ENCODE peak calls at places on chromosome 22, in four cellular contexts. One of them, this sample, is unnamed.

GRCh38 chr22:23838686-23839468 is at the start of gene DERL3:
- DNase-seq in neuronal stem cell: peak
- DNase-seq in H1: peak
- DNase-seq in H9: peak
- DNase-seq in this sample: peak

GRCh38 chr22:32693102-32693501 is 108.4 kb upstream of the TIMP3 start:
- DNase-seq in neuronal stem cell: no peak
- DNase-seq in H9: no peak
- DNase-seq in H1: no peak
- DNase-seq in this sample: peak

GRCh38 chr22:49136816-49137180 is 690.9 kb downstream of the BRD1 start:
- DNase-seq in H1: no peak
- DNase-seq in neuronal stem cell: no peak
- DNase-seq in H9: no peak
- DNase-seq in this sample: no peak

GRCh38 chr22:32518848-32519247 is 44.2 kb downstream of the FBXO7 start:
- DNase-seq in neuronal stem cell: no peak
- DNase-seq in H9: no peak
- DNase-seq in H1: no peak
- DNase-seq in this sample: peak

GRCh38 chr22:46908641-46909107 is 146.2 kb downstream of the TBC1D22A start:
- DNase-seq in neuronal stem cell: no peak
- DNase-seq in H9: no peak
- DNase-seq in H1: peak
- DNase-seq in this sample: no peak

GRCh38 chr22:19524170-19525115 is at the start of gene CLDN5:
- DNase-seq in H1: peak
- DNase-seq in H9: peak
- DNase-seq in neuronal stem cell: peak
- DNase-seq in this sample: no peak

GRCh38 chr22:39176067-39176621 is 23.7 kb upstream of the CBX7 start:
- DNase-seq in H1: peak
- DNase-seq in H9: peak
- DNase-seq in neuronal stem cell: peak
- DNase-seq in this sample: peak

GRCh38 chr22:46003271-46004091 is 26.5 kb upstream of the WNT7B start:
- DNase-seq in H9: no peak
- DNase-seq in H1: no peak
- DNase-seq in neuronal stem cell: no peak
- DNase-seq in this sample: peak

GRCh38 chr22:39431821-39432251 is 25.0 kb upstream of the MGAT3 start:
- DNase-seq in neuronal stem cell: no peak
- DNase-seq in H1: no peak
- DNase-seq in H9: no peak
- DNase-seq in this sample: no peak

GRCh38 chr22:26893034-26893710 is 235.8 kb downstream of the MIAT start:
- DNase-seq in H9: peak
- DNase-seq in neuronal stem cell: no peak
- DNase-seq in H1: peak
- DNase-seq in this sample: no peak
- H3K4ac ChIP-seq in H9: no peak
- H3K4ac ChIP-seq in neuronal stem cell: no peak
- H3K4ac ChIP-seq in H1: no peak
- H3K4ac ChIP-seq in this sample: no peak

GRCh38 chr22:43241699-43242386 is 54.9 kb upstream of the TTLL12 start:
- DNase-seq in neuronal stem cell: no peak
- DNase-seq in H1: no peak
- DNase-seq in H9: no peak
- DNase-seq in this sample: no peak
- H3K27ac ChIP-seq in neuronal stem cell: no peak
- H3K27ac ChIP-seq in H1: no peak
- H3K27ac ChIP-seq in H9: no peak
- H3K27ac ChIP-seq in this sample: no peak

GRCh38 chr22:27975381-27976013 is 56.4 kb upstream of the PITPNB start:
- DNase-seq in neuronal stem cell: no peak
- DNase-seq in H1: no peak
- DNase-seq in H9: no peak
- DNase-seq in this sample: no peak

GRCh38 chr22:27970596-27971220 is 51.7 kb upstream of the PITPNB start:
- DNase-seq in H9: no peak
- DNase-seq in neuronal stem cell: no peak
- DNase-seq in H1: no peak
- DNase-seq in this sample: no peak

GRCh38 chr22:27971926-27972325 is 52.9 kb upstream of the PITPNB start:
- DNase-seq in H1: no peak
- DNase-seq in neuronal stem cell: no peak
- DNase-seq in H9: no peak
- DNase-seq in this sample: no peak

GRCh38 chr22:27972732-27973698 is 54.0 kb upstream of the PITPNB start:
- DNase-seq in H1: no peak
- DNase-seq in H9: no peak
- DNase-seq in neuronal stem cell: no peak
- DNase-seq in this sample: no peak

GRCh38 chr22:27973851-27974250 is 54.8 kb upstream of the PITPNB start:
- DNase-seq in neuronal stem cell: peak
- DNase-seq in H9: no peak
- DNase-seq in H1: no peak
- DNase-seq in this sample: no peak
- H3K4ac ChIP-seq in neuronal stem cell: no peak
- H3K4ac ChIP-seq in H9: no peak
- H3K4ac ChIP-seq in H1: no peak
- H3K4ac ChIP-seq in this sample: no peak

GRCh38 chr22:25758316-25758715 is 16.3 kb downstream of the MYO18B start:
- DNase-seq in neuronal stem cell: no peak
- DNase-seq in H1: no peak
- DNase-seq in H9: no peak
- DNase-seq in this sample: peak
- H3K27ac ChIP-seq in neuronal stem cell: no peak
- H3K27ac ChIP-seq in H1: no peak
- H3K27ac ChIP-seq in H9: no peak
- H3K27ac ChIP-seq in this sample: no peak

GRCh38 chr22:36417281-36417686 is 29.5 kb upstream of the MYH9 start:
- DNase-seq in H9: no peak
- DNase-seq in H1: no peak
- DNase-seq in neuronal stem cell: no peak
- DNase-seq in this sample: peak
- H3K4ac ChIP-seq in H9: no peak
- H3K4ac ChIP-seq in H1: no peak
- H3K4ac ChIP-seq in neuronal stem cell: no peak
- H3K4ac ChIP-seq in this sample: no peak

DNA sequence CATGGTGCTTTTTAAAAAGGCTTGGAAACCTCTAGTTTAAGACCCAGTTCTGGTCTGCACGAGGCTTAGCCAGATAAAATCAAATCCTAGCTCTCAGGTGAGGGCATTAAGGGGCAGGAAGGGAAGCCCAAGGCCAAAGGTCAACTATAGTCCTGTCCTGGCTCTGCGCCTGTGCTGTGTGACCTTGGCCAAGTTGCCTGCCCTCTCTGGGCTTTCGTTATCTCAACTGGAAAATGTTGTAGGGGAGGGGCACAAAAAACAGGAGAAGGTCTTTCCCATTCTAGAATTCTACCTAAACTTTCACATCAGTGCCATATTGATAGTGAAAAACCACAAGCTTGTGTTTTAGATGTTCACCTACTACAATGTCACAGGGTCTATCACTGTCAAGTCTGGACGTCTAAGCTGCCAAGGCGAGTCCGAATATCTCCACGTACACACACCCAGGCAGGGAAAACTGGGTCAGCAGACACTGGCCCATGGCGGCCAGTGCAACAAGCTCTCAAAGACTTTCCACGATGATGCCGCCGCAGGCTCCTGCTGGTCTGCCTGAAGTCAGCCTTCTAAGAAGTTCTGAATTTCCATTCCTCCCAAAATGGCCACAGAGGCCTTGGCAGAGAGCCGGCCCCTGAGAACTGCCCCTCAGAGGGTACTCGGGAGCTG is 18.0 kb downstream of the MN1 start:
- DNase-seq in H1: no peak
- DNase-seq in neuronal stem cell: no peak
- DNase-seq in H9: no peak
- DNase-seq in this sample: no peak
- H3K27ac ChIP-seq in H1: no peak
- H3K27ac ChIP-seq in neuronal stem cell: peak
- H3K27ac ChIP-seq in H9: no peak
- H3K27ac ChIP-seq in this sample: no peak